ENCODE peak calls at places on chromosome X, in five cellular contexts. H is heart left ventricle, X is sigmoid colon, O is stomach, K is GM12864. B is an unnamed sample.

GRCh38 chrX:14899607-14900006 is 26.4 kb downstream of the MOSPD2 start:
- DNase-seq in H (no peak), X (no peak), O (no peak), K (no peak), B (peak)

GRCh38 chrX:107712231-107713204 is 63.1 kb downstream of the TSC22D3 start:
- DNase-seq in H (no peak), X (peak), O (no peak), K (no peak), B (peak)

GRCh38 chrX:7574325-7574724 is 268.6 kb upstream of the VCX start:
- DNase-seq in H (no peak), X (no peak), O (no peak), K (no peak), B (peak)

GRCh38 chrX:97016106-97016505 is 132.4 kb downstream of the RPA4 start:
- DNase-seq in H (no peak), X (no peak), O (no peak), K (no peak), B (no peak)

GRCh38 chrX:39948564-39948963 is 149.2 kb downstream of the BCOR start:
- DNase-seq in H (no peak), X (no peak), O (no peak), K (no peak), B (no peak)

GRCh38 chrX:68568136-68568535 is 69.3 kb downstream of the YIPF6 start:
- DNase-seq in H (no peak), X (no peak), O (no peak), K (no peak), B (no peak)

GRCh38 chrX:39497717-39498265 is 600.0 kb downstream of the BCOR start:
- DNase-seq in H (no peak), X (no peak), O (no peak), K (no peak), B (no peak)

GRCh38 chrX:133535066-133535465 is 119.8 kb upstream of the GPC4 start:
- DNase-seq in H (no peak), X (no peak), O (no peak), K (no peak), B (no peak)

GRCh38 chrX:133171962-133172708 is 46.0 kb downstream of the TFDP3 start:
- DNase-seq in H (no peak), X (no peak), O (no peak), K (no peak), B (peak)

GRCh38 chrX:12595746-12596145 is 195.5 kb upstream of the PRPS2 start:
- DNase-seq in H (no peak), X (no peak), O (no peak), K (no peak), B (no peak)

DNA sequence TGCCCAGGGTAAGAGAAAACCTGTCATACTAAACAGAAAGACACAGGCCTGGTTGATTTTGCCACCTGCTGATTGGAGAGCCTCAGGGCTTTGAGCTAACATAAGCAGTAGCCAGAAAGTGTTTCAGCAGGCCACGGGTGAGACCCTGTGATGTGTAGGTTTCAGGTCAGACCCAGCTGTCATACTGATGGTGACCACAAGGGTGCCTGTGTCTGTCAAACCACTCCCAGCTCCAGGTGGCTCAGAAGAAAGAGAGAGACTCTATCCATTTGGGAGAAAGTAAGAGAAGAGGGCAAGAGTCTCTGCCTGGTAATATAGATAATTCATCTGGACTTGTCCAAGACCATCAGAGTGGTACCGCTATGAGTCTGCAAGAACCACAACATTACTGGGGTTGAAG is 72.8 kb upstream of the NLRP2B start:
- DNase-seq in H (no peak), X (no peak), O (no peak), K (no peak), B (no peak)
- TF ChIP-seq CTCF in H (no peak), X (no peak), O (no peak), K (peak), B (no peak)

DNA sequence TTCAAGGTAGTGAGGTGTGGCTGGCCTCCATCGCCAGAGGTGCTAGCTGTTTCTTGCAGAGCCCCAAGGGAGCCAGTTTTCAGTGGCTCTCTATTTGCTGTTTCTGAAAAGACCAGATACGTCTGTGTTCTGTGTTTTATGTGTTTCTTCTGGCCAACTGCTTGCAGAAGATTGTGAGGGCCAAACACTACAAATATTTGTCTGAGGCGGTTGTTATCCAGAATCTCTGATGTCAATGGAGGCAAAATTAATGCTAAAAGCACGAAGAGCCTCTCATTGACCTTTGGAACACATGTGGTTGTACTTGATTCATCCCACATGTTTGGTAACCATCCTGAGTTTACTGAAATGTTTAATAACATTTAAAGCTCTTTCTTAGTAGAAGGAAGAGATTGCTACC is 113.9 kb downstream of the CT47B1 start:
- DNase-seq in H (no peak), X (no peak), O (no peak), K (no peak), B (peak)
- H3K4me3 ChIP-seq in H (no peak), X (no peak), O (no peak), K (no peak), B (no peak)

GRCh38 chrX:110046971-110047370 is 44.1 kb downstream of the TMEM164 start:
- DNase-seq in H (no peak), X (no peak), O (no peak), K (no peak), B (no peak)

GRCh38 chrX:110044531-110045249 is 41.8 kb downstream of the TMEM164 start:
- DNase-seq in H (no peak), X (no peak), O (no peak), K (no peak), B (peak)

GRCh38 chrX:110049096-110049495 is 46.2 kb downstream of the TMEM164 start:
- DNase-seq in H (no peak), X (no peak), O (no peak), K (no peak), B (no peak)

GRCh38 chrX:110045421-110045820 is 42.5 kb downstream of the TMEM164 start:
- DNase-seq in H (no peak), X (no peak), O (no peak), K (no peak), B (no peak)

GRCh38 chrX:110045988-110046387 is 43.1 kb downstream of the TMEM164 start:
- DNase-seq in H (no peak), X (no peak), O (no peak), K (no peak), B (peak)
- TF ChIP-seq CTCF in H (no peak), X (no peak), O (no peak), K (peak), B (no peak)

GRCh38 chrX:84363674-84364073 is 138.6 kb downstream of the HDX start:
- DNase-seq in H (no peak), X (no peak), O (no peak), K (no peak), B (no peak)
- H3K4me3 ChIP-seq in H (no peak), X (no peak), O (no peak), K (no peak), B (no peak)

DNA sequence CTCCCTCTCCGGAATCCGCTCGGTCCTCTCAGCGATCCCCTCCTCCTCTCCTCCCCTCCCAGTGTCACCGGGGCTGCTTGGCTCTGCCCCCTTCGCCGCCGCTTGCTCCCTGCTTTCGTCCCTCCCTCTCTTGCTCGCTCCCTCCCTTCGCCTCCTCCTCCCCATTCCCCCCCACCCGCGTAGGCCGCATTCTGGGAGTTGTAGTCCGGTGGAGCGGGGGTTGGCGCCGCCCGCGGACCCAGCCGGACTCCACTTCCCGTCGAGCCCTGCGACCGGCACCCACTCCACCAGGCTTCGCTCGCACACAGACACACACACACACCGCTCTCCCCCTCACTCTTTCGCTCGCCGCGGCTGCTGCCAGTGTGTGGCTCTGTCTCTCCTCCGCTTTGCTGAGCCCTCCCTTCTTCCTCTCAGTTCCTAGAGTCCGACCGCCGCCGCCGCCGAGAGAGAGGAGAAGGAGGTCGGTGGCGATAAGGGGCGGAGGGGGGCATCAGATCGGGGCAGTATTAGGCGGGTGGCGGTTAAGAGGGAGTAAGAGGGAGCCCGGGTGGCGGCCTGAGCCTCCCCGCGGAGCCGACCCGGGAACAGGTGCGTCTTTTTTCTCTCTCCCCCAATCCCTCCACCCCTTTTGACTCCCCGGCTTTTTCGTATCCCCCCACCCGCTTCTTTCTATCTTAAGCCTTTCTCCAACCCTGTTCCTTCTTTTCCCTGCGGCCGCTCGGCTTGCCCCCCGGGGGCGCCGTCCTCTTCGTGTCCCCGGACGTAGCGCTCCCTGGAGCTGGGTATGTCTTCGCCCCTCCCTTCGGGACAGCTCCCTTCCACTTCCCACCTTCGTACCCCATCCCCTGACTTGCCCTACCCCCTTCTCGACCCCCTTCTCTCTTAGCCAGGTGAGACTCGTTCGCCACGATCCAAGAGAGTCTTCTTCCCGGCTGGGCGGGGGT is at the start of gene BCORL1:
- DNase-seq in H (peak), X (peak), O (peak), K (peak), B (peak)
- TF ChIP-seq CTCF in H (no peak), X (no peak), O (no peak), K (no peak), B (no peak)